ENCODE peak calls at places on chromosomes 7 and 10, in four cellular contexts. Z is kidney epithelial cell; W is AG10803; F is CD8-positive, alpha-beta T cell. E is an unnamed sample.

GRCh38 chr7:96250776-96251361 is 71.0 kb downstream of the SLC25A13 start:
- DNase-seq in W (no peak), F (no peak), Z (no peak), E (no peak)

GRCh38 chr10:85548038-85548437 is 818.6 kb downstream of the GRID1 start:
- DNase-seq in F (no peak), W (peak; percentile 28), Z (no peak), E (no peak)

GRCh38 chr7:77935652-77936348 is 137.2 kb downstream of the PHTF2 start:
- DNase-seq in F (no peak), W (peak; percentile 6), Z (no peak), E (no peak)

GRCh38 chr10:125757742-125758141 is 17.9 kb downstream of the MMP21 start:
- DNase-seq in W (no peak), F (no peak), Z (no peak), E (no peak)

GRCh38 chr10:34713875-34714274 is 101.2 kb downstream of the PARD3 start:
- DNase-seq in Z (no peak), W (peak; percentile 37), F (no peak), E (no peak)

GRCh38 chr7:37110641-37111421 is 337.8 kb downstream of the ELMO1 start:
- DNase-seq in W (no peak), F (no peak), Z (no peak), E (no peak)

GRCh38 chr10:69004821-69005220 is 16.2 kb downstream of the KIFBP start:
- DNase-seq in F (no peak), W (peak; percentile 72), Z (no peak), E (no peak)

GRCh38 chr10:95499482-95499989 is 61.6 kb downstream of the SORBS1 start:
- DNase-seq in W (no peak), Z (no peak), F (no peak), E (no peak)

GRCh38 chr7:155701972-155702544 is 57.6 kb downstream of the RBM33 start:
- DNase-seq in W (no peak), Z (no peak), F (no peak), E (no peak)

GRCh38 chr7:12570529-12571461 is at the start of gene SCIN:
- DNase-seq in W (no peak), F (no peak), Z (no peak), E (no peak)

GRCh38 chr10:65291276-65291675 is 1634.6 kb upstream of the LRRTM3 start:
- DNase-seq in F (no peak), Z (no peak), W (no peak), E (no peak)

GRCh38 chr7:131506597-131506996 is 49.8 kb downstream of the PODXL start:
- DNase-seq in F (no peak), W (no peak), Z (no peak), E (no peak)

GRCh38 chr10:20622522-20623270 is 274.4 kb downstream of the NEBL start:
- DNase-seq in W (peak; percentile 90), Z (peak; percentile 4), F (no peak), E (no peak)

GRCh38 chr10:111233439-111233838 is 156.6 kb downstream of the ADRA2A start:
- DNase-seq in F (no peak), W (no peak), Z (no peak), E (no peak)

GRCh38 chr10:102764340-102765257 is 20.9 kb downstream of the WBP1L start:
- DNase-seq in Z (no peak), F (no peak), W (no peak), E (no peak)

GRCh38 chr10:23696476-23696875 is 257.6 kb downstream of the OTUD1 start:
- DNase-seq in W (no peak), F (no peak), Z (no peak), E (no peak)

GRCh38 chr7:158934628-158935027 is 78.3 kb downstream of the DYNC2I1 start:
- DNase-seq in W (no peak), Z (no peak), F (no peak), E (no peak)

GRCh38 chr10:95831515-95831914 is 75.6 kb downstream of the ENTPD1 start:
- DNase-seq in Z (no peak), F (no peak), W (no peak), E (no peak)

GRCh38 chr10:48330269-48330668 is 23.8 kb downstream of the MAPK8 start:
- DNase-seq in Z (no peak), F (no peak), W (peak; percentile 68), E (no peak)

GRCh38 chr7:15057272-15057671 is 154.7 kb upstream of the DGKB start:
- DNase-seq in Z (peak; percentile 66), F (no peak), W (no peak), E (no peak)

GRCh38 chr7:23893942-23894890 is 184.2 kb downstream of the STK31 start:
- DNase-seq in W (no peak), Z (no peak), F (no peak), E (no peak)

GRCh38 chr10:102782698-102783540 is 39.2 kb downstream of the WBP1L start:
- DNase-seq in Z (peak; percentile 39), F (no peak), W (peak; percentile 93), E (peak; percentile 61)

GRCh38 chr10:110504111-110504735 is 6.5 kb downstream of the DUSP5 start:
- DNase-seq in F (peak; percentile 57), Z (no peak), W (peak; percentile 82), E (no peak)

GRCh38 chr10:71873582-71874182 is 22.6 kb upstream of the PSAP start:
- DNase-seq in Z (no peak), F (no peak), W (no peak), E (no peak)

GRCh38 chr7:41143074-41143473 is 559.8 kb downstream of the INHBA start:
- DNase-seq in W (peak; percentile 65), F (no peak), Z (no peak), E (no peak)

GRCh38 chr10:124701881-124702656 is 42.1 kb downstream of the FAM53B start:
- DNase-seq in Z (no peak), W (no peak), F (peak; percentile 38), E (no peak)

GRCh38 chr10:86043236-86043635 is 323.4 kb downstream of the GRID1 start:
- DNase-seq in F (no peak), W (no peak), Z (no peak), E (no peak)

GRCh38 chr10:43305881-43306280 is 39.0 kb upstream of the RASGEF1A start:
- DNase-seq in F (no peak), W (no peak), Z (no peak), E (no peak)

GRCh38 chr7:1940402-1940786 is 270.3 kb downstream of the ELFN1 start:
- DNase-seq in Z (peak; percentile 34), W (peak; percentile 30), F (peak; percentile 98), E (no peak)

GRCh38 chr7:69025249-69025648 is 573.0 kb upstream of the AUTS2 start:
- DNase-seq in Z (no peak), F (no peak), W (no peak), E (no peak)

GRCh38 chr10:62343000-62343399 is 31.2 kb upstream of the ZNF365 start:
- DNase-seq in F (no peak), W (no peak), Z (no peak), E (no peak)

GRCh38 chr7:39421251-39421650 is 145.0 kb upstream of the YAE1 start:
- DNase-seq in Z (no peak), F (no peak), W (no peak), E (no peak)

GRCh38 chr7:114759347-114760062 is 162.4 kb upstream of the MDFIC start:
- DNase-seq in Z (no peak), F (no peak), W (peak; percentile 4), E (no peak)

GRCh38 chr10:119253433-119254174 is 46.2 kb downstream of the GRK5 start:
- DNase-seq in F (no peak), Z (peak; percentile 69), W (peak; percentile 95), E (peak; percentile 67)

GRCh38 chr10:79445217-79445707 is at the start of gene ZCCHC24:
- DNase-seq in Z (no peak), F (no peak), W (no peak), E (no peak)

GRCh38 chr7:2604608-2605174 is 27.1 kb upstream of the TTYH3 start:
- DNase-seq in F (no peak), W (no peak), Z (no peak), E (no peak)

DNA sequence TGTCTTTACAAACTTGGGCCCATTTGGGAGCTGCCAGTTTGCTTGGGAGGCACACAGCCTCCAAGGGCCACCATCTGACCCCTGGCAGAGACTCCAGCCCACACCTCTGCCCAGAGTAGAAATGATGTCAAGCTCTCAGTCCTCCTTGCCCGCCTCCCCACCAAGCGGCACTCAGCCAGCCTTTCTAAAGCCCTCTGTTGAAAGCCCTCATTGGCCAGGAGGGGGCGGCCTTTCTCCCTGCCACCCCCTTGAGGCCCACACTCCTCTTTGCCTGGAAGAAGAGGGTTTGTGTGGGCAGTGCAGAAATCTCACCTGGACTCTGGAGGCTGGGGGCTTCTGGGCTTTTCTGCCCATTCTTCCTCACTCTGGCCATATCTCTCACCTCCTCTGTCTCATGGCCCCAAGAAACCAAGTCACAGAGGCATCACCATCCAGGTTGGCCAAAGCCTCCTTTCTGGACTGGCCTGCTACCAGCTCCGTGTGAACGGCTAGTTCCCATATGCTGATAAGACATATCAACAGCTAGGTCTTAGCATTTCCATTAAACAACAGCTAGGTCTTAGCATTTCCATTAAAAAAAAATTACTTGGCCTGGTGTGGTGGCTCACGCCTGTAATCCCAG is 36.1 kb downstream of the UBTD1 start:
- DNase-seq in Z (no peak), F (no peak), W (no peak), E (no peak)
- TF ChIP-seq CTCF in Z (peak; percentile 50), F (no peak), W (peak; percentile 52), E (peak; percentile 56)

GRCh38 chr10:16441106-16441850 is 4.5 kb downstream of the PTER start:
- DNase-seq in W (peak; percentile 26), F (no peak), Z (no peak), E (no peak)
- H3K4me3 ChIP-seq in W (no peak overlapping the region), F (no peak overlapping the region), Z (no peak overlapping the region), E (no peak overlapping the region)

DNA sequence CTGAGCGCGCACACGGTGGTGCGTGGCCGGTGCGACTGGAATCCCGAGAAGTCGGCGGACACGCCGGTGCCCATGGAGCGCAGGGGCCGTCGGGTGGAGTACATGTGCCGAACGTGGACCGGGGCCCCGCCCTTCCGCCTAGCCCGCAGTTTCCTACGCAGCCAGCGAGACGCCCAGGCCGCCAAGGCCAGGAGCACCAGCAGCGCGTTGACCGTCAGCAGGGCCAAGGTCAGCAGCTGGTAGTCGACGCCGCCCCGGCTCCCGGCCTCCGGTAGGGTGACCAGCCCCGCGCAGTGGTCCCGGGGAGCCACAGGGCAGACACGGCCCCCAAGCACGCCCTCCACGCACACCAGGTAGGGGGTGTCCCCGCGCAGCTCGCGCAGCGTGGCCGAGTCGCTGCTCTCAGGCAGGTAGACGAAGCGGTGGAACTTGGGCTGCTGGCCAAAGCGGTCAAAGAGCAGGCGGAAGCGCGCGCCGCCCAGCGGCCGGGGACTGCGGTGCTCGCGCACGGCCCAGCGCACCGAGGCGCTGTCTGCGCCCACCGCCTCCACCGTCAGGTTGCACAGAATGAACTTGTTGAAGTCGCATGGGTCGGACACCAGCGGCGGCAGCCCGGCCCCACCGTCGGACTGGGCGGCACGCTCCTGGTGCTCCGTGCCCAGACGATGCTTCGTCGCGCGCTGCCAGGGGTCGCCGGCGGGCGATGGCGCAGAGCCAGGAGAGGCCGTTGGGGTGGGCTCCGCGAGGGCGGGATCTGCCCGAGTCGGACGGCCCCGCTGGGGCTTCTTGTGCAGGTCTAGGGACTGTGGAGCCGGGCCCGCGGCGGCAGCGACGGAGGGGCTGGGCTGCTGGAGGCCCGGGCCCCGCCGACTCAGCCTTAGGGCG is 2.2 kb downstream of the TRIL start:
- DNase-seq in F (no peak), W (no peak), Z (no peak), E (no peak)
- TF ChIP-seq CTCF in F (no peak), W (peak; percentile 38), Z (peak; percentile 52), E (peak; percentile 67)

GRCh38 chr7:150879345-150879744 is 27.0 kb downstream of the AOC1 start:
- DNase-seq in F (no peak), W (no peak), Z (no peak), E (no peak)

GRCh38 chr7:150876817-150877526 is 24.7 kb downstream of the AOC1 start:
- DNase-seq in F (peak; percentile 37), W (peak; percentile 74), Z (peak; percentile 18), E (no peak)

GRCh38 chr7:150874401-150875198 is 22.3 kb downstream of the AOC1 start:
- DNase-seq in Z (no peak), W (no peak), F (no peak), E (no peak)

GRCh38 chr7:150877545-150877944 is 25.2 kb downstream of the AOC1 start:
- DNase-seq in Z (no peak), W (no peak), F (no peak), E (no peak)

GRCh38 chr7:150875791-150876190 is 23.5 kb downstream of the AOC1 start:
- DNase-seq in Z (no peak), W (no peak), F (no peak), E (no peak)
- H3K4me3 ChIP-seq in Z (no peak overlapping the region), W (no peak overlapping the region), F (no peak overlapping the region), E (no peak overlapping the region)